ENCODE peak calls at places on chromosomes 6 and 20, in four cellular contexts. B, A, M and J are unnamed samples.

GRCh38 chr6:89984926-89985743 is 90.9 kb downstream of the GJA10 start:
- DNase-seq in B (no peak), A (peak), M (no peak), J (no peak)

GRCh38 chr20:41169791-41170351 is 32.5 kb downstream of the PLCG1 start:
- DNase-seq in B (no peak), A (no peak), M (no peak), J (no peak)

GRCh38 chr6:105474234-105474633 is 71.4 kb upstream of the PREP start:
- DNase-seq in B (no peak), A (no peak), M (no peak), J (no peak)

GRCh38 chr20:23331951-23332350 is 18.6 kb upstream of the NXT1 start:
- DNase-seq in B (no peak), A (peak), M (no peak), J (no peak)

GRCh38 chr20:19783966-19784401 is 25.9 kb downstream of the RIN2 start:
- DNase-seq in B (peak), A (no peak), M (no peak), J (no peak)

GRCh38 chr6:31546339-31546961 is at the start of gene ATP6V1G2:
- DNase-seq in B (peak), A (peak), M (peak), J (peak)

GRCh38 chr6:108801331-108801730 is 46.9 kb upstream of the ARMC2 start:
- DNase-seq in B (no peak), A (no peak), M (no peak), J (no peak)

GRCh38 chr6:139371421-139372253 is 2.8 kb downstream of the CITED2 start:
- DNase-seq in B (no peak), A (no peak), M (no peak), J (no peak)

GRCh38 chr6:109397020-109397419 is 14.8 kb upstream of the CD164 start:
- DNase-seq in B (no peak), A (peak), M (no peak), J (no peak)

GRCh38 chr20:39264506-39265172 is 302.5 kb downstream of the DHX35 start:
- DNase-seq in B (peak), A (peak), M (peak), J (peak)

GRCh38 chr6:27608916-27609883 is 136.3 kb upstream of the ZNF184 start:
- DNase-seq in B (peak), A (peak), M (peak), J (peak)

GRCh38 chr20:40771848-40772247 is 82.8 kb upstream of the MAFB start:
- DNase-seq in B (no peak), A (no peak), M (no peak), J (no peak)

GRCh38 chr6:30752164-30752927 is 8.0 kb upstream of the IER3 start:
- DNase-seq in B (no peak), A (no peak), M (peak), J (peak)

GRCh38 chr6:159044899-159045727 is at the start of gene TAGAP:
- DNase-seq in B (no peak), A (no peak), M (no peak), J (no peak)

GRCh38 chr6:87920245-87920644 is 127.4 kb upstream of the SPACA1 start:
- DNase-seq in B (no peak), A (no peak), M (no peak), J (no peak)

GRCh38 chr6:150491131-150491795 is 108.4 kb upstream of the PLEKHG1 start:
- DNase-seq in B (no peak), A (no peak), M (no peak), J (peak)

GRCh38 chr6:16154904-16155303 is 26.0 kb downstream of the MYLIP start:
- DNase-seq in B (no peak), A (no peak), M (no peak), J (no peak)

GRCh38 chr6:7769702-7770101 is 43.8 kb downstream of the BMP6 start:
- DNase-seq in B (no peak), A (no peak), M (peak), J (no peak)

DNA sequence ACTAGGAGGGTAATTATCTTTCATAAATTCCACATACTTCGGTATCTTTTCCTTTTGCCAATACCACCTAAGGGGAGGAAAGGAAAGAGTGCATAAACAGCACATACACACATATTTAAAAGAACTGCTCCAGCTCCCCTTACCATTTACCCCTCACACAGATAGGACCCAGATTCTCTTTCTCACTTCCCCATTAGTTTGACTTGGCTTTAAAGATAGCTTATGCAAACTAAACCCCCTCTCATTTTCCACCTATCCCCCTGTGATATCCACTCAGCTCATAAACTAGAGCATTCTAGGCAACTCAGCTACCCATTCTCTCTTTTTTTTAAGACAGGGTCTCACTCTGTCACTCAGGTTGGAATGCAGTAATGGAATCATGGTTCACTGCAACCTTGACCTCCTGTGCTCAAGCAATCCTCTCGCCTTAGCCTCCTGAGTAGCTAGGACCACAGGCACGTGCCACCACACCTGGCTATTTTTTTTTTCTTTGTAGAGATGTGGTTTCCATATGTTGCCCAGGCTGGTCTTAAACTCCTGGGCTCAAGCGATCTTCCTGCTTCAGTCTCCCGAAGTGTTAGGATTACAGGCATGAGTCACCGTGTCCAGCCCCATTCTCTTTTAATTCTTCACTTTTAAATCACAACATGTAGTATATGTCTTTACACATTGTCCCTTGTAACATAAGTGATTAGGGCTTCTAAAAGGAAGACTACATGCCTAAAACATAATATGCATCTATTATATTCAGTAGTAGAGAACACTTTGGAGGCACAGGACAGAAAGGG is 4.0 kb downstream of the FUCA2 start:
- DNase-seq in B (no peak), A (no peak), M (no peak), J (no peak)
- TF ChIP-seq TCF7L2 in B (no peak), A (no peak), M (no peak), J (no peak)

GRCh38 chr20:44581515-44581914 is 864 bp upstream of the PKIG start:
- DNase-seq in B (no peak), A (no peak), M (no peak), J (no peak)

GRCh38 chr20:44580581-44581268 is 1.7 kb upstream of the PKIG start:
- DNase-seq in B (no peak), A (no peak), M (no peak), J (no peak)

GRCh38 chr20:44576297-44576696 is 6.1 kb upstream of the PKIG start:
- DNase-seq in B (peak), A (peak), M (no peak), J (no peak)

GRCh38 chr20:44582321-44583025 is at the start of gene PKIG:
- DNase-seq in B (no peak), A (no peak), M (no peak), J (no peak)

GRCh38 chr20:44579313-44580090 is 2.9 kb upstream of the PKIG start:
- DNase-seq in B (no peak), A (no peak), M (no peak), J (no peak)
- TF ChIP-seq TCF7L2 in B (no peak), A (no peak), M (no peak), J (no peak)

GRCh38 chr6:156720739-156721714 is 56.2 kb upstream of the ARID1B start:
- DNase-seq in B (peak), A (no peak), M (no peak), J (no peak)
- TF ChIP-seq TCF7L2 in B (no peak), A (no peak), M (no peak), J (no peak)

GRCh38 chr6:2876210-2877056 is 26.7 kb downstream of the SERPINB9 start:
- DNase-seq in B (peak), A (no peak), M (no peak), J (peak)

GRCh38 chr6:2877057-2877882 is 25.8 kb downstream of the SERPINB9 start:
- DNase-seq in B (peak), A (no peak), M (no peak), J (no peak)

GRCh38 chr6:2873643-2874042 is 29.5 kb downstream of the SERPINB9 start:
- DNase-seq in B (no peak), A (no peak), M (no peak), J (no peak)

GRCh38 chr6:2877960-2878359 is 25.1 kb downstream of the SERPINB9 start:
- DNase-seq in B (no peak), A (no peak), M (no peak), J (no peak)

GRCh38 chr6:2875840-2876207 is 27.3 kb downstream of the SERPINB9 start:
- DNase-seq in B (no peak), A (no peak), M (no peak), J (no peak)
- TF ChIP-seq TCF7L2 in B (no peak), A (no peak), M (no peak), J (no peak)

GRCh38 chr6:99559056-99559455 is 9.4 kb downstream of the CCNC start:
- DNase-seq in B (no peak), A (no peak), M (no peak), J (no peak)
- TF ChIP-seq TCF7L2 in B (no peak), A (no peak), M (no peak), J (no peak)

DNA sequence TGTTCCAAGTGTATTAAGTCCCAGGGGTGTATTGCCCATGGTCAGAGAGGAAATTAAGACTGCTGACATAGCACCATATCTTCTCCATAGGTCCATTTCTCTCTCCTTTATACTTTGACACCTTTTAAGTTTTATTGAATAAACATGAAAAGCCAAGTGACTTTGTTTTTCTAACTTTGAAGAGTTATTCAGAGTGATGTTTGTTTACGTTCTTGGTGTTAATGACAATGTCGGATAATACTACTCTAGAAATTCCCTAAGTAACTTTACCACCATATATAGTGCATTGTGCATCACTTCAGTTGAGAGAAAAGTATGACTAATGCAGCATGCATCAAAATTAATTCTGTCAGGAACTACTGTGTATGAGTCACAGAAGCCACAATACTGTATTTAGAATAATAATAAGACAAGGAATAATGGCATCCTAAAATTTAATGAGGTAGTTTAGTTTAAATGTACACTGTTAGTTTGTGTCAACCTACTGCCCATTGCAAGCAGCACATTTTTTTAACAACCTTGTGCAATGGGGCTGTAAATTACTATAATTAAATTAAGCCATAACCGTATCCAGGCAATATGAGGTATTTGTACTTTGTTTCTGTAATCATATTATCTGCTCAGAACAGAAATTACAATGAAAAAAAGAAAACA is 474.3 kb upstream of the RNF217 start:
- DNase-seq in B (no peak), A (no peak), M (peak), J (no peak)
- TF ChIP-seq TCF7L2 in B (no peak), A (no peak), M (no peak), J (no peak)